ENCODE peak calls at places on chromosomes 13 and 19, in five cellular contexts. E is choroid plexus epithelial cell, C is hepatic stellate cell, N is GM03348, P is NCI-H1048. W is an unnamed sample.

GRCh38 chr13:23709521-23709920 is 139.3 kb downstream of the TNFRSF19 start:
- DNase-seq in E (peak), C (peak), N (no peak), P (no peak), W (no peak)

GRCh38 chr13:21595546-21595822 is 8.5 kb downstream of the MICU2 start:
- DNase-seq in E (no peak), C (no peak), N (no peak), P (no peak), W (no peak)

GRCh38 chr19:10761443-10762242 is 43.8 kb downstream of the DNM2 start:
- DNase-seq in E (no peak), C (no peak), N (no peak), P (no peak), W (no peak)

GRCh38 chr19:4534836-4535658 is at the start of gene PLIN5:
- DNase-seq in E (peak), C (peak), N (peak), P (peak), W (no peak)

GRCh38 chr13:114142640-114143490 is 10.4 kb upstream of the RASA3 start:
- DNase-seq in E (no peak), C (no peak), N (no peak), P (no peak), W (peak)

GRCh38 chr19:2097330-2098327 is 914 bp downstream of the IZUMO4 start:
- DNase-seq in E (no peak), C (no peak), N (no peak), P (no peak), W (no peak)

GRCh38 chr19:3521104-3521445 is 15.0 kb downstream of the FZR1 start:
- DNase-seq in E (no peak), C (no peak), N (no peak), P (no peak), W (no peak)

GRCh38 chr19:2269244-2270156 is 12.5 kb downstream of the PEAK3 start:
- DNase-seq in E (peak), C (peak), N (peak), P (peak), W (peak)

GRCh38 chr13:99237981-99238662 is 20.1 kb downstream of the GPR18 start:
- DNase-seq in E (no peak), C (no peak), N (no peak), P (no peak), W (no peak)

GRCh38 chr19:10361569-10362011 is 18.8 kb downstream of the TYK2 start:
- DNase-seq in E (no peak), C (no peak), N (no peak), P (no peak), W (no peak)

GRCh38 chr13:51364404-51365008 is 25.0 kb downstream of the SERPINE3 start:
- DNase-seq in E (peak), C (peak), N (peak), P (no peak), W (no peak)

GRCh38 chr19:43362745-43363144 is 9.3 kb downstream of the CD177 start:
- DNase-seq in E (no peak), C (no peak), N (no peak), P (no peak), W (no peak)

GRCh38 chr19:35908977-35909683 is 1.0 kb upstream of the TYROBP start:
- DNase-seq in E (no peak), C (no peak), N (no peak), P (no peak), W (no peak)

GRCh38 chr19:460877-461609 is at the start of gene SHC2:
- DNase-seq in E (no peak), C (no peak), N (no peak), P (no peak), W (no peak)

GRCh38 chr19:5032101-5032967 is 63.4 kb downstream of the KDM4B start:
- DNase-seq in E (no peak), C (no peak), N (no peak), P (no peak), W (no peak)

GRCh38 chr13:96673825-96674224 is 320.5 kb downstream of the OXGR1 start:
- DNase-seq in E (no peak), C (no peak), N (no peak), P (no peak), W (no peak)

GRCh38 chr13:38255600-38255999 is 94.1 kb upstream of the UFM1 start:
- DNase-seq in E (no peak), C (no peak), N (no peak), P (no peak), W (no peak)

GRCh38 chr19:1551068-1552040 is 16.8 kb downstream of the MEX3D start:
- DNase-seq in E (peak), C (no peak), N (no peak), P (no peak), W (no peak)

GRCh38 chr19:28539759-28540158 is 673.2 kb downstream of the UQCRFS1 start:
- DNase-seq in E (no peak), C (no peak), N (no peak), P (no peak), W (no peak)

GRCh38 chr13:103243495-103243894 is 177.3 kb upstream of the SLC10A2 start:
- DNase-seq in E (no peak), C (no peak), N (no peak), P (no peak), W (no peak)

GRCh38 chr19:18278521-18279265 is 2.7 kb downstream of the JUND start:
- DNase-seq in E (peak), C (no peak), N (no peak), P (no peak), W (no peak)

GRCh38 chr19:51971624-51972023 is 15.0 kb downstream of the ZNF350 start:
- DNase-seq in E (peak), C (no peak), N (no peak), P (no peak), W (no peak)

GRCh38 chr13:49292742-49293498 is 45.2 kb downstream of the CDADC1 start:
- DNase-seq in E (peak), C (peak), N (no peak), P (no peak), W (no peak)

GRCh38 chr13:109989155-109989554 is 202.8 kb upstream of the IRS2 start:
- DNase-seq in E (peak), C (peak), N (peak), P (no peak), W (no peak)

GRCh38 chr19:30942636-30943035 is 406.6 kb downstream of the TSHZ3 start:
- DNase-seq in E (no peak), C (no peak), N (no peak), P (no peak), W (no peak)

GRCh38 chr13:40116008-40116407 is 460.5 kb downstream of the COG6 start:
- DNase-seq in E (peak), C (no peak), N (no peak), P (no peak), W (no peak)

GRCh38 chr19:8306235-8307054 is 1.7 kb downstream of the CD320 start:
- DNase-seq in E (no peak), C (no peak), N (no peak), P (no peak), W (no peak)

GRCh38 chr19:17860993-17861360 is 1.3 kb downstream of the RPL18A start:
- DNase-seq in E (no peak), C (no peak), N (no peak), P (no peak), W (no peak)

GRCh38 chr13:20394506-20394905 is 131.2 kb downstream of the CRYL1 start:
- DNase-seq in E (no peak), C (no peak), N (no peak), P (no peak), W (no peak)

GRCh38 chr13:84417426-84417825 is 535.2 kb upstream of the SLITRK1 start:
- DNase-seq in E (peak), C (no peak), N (no peak), P (no peak), W (no peak)

GRCh38 chr13:101757446-101758039 is 305.1 kb downstream of the ITGBL1 start:
- DNase-seq in E (peak), C (peak), N (peak), P (no peak), W (peak)